ENCODE peak calls at places on chromosomes 5 and 9, in nine cellular contexts. D is GM12878, U is GM23338, E is ovary, Z is kidney, B is OCI-LY7, H is left ventricle myocardium inferior, X is left lung, G is upper lobe of right lung. J is an unnamed sample. For H3K4me1, the result is how much of the 10 kb centered on the place peaks cover.

GRCh38 chr9:122609810-122610209 is 4.7 kb upstream of the OR1Q1 start:
- DNase-seq in H (no peak), X (no peak), U (no peak), E (no peak), D (no peak), B (no peak), Z (no peak), G (no peak), J (no peak)

GRCh38 chr5:82106207-82106606 is 134.4 kb downstream of the ATG10 start:
- DNase-seq in E (no peak), Z (no peak), U (peak), D (no peak), G (no peak), H (no peak), B (no peak), X (no peak), J (no peak)

GRCh38 chr5:82417776-82418607 is 139.8 kb upstream of the RPS23 start:
- DNase-seq in D (no peak), B (no peak), H (no peak), E (no peak), U (no peak), Z (no peak), G (peak), X (no peak), J (no peak)

GRCh38 chr5:106397700-106398099 is 1273.0 kb downstream of the EFNA5 start:
- DNase-seq in H (no peak), X (no peak), G (no peak), Z (no peak), B (no peak), U (no peak), E (no peak), D (no peak), J (no peak)

GRCh38 chr9:69443178-69443577 is 118.2 kb downstream of the ENTREP1 start:
- DNase-seq in G (peak), B (no peak), H (no peak), E (no peak), D (no peak), X (no peak), U (no peak), Z (no peak), J (no peak)

GRCh38 chr5:2142456-2142954 is 259.8 kb upstream of the IRX4 start:
- DNase-seq in B (no peak), E (no peak), D (no peak), H (no peak), G (no peak), Z (no peak), X (no peak), U (no peak), J (peak)

GRCh38 chr5:39648539-39649200 is 223.9 kb upstream of the DAB2 start:
- DNase-seq in X (no peak), D (no peak), U (peak), E (no peak), B (no peak), H (no peak), Z (no peak), G (no peak), J (no peak)

GRCh38 chr5:83474170-83474796 is 2.7 kb downstream of the VCAN start:
- DNase-seq in B (no peak), U (peak), X (peak), D (no peak), G (peak), Z (peak), E (peak), H (peak), J (peak)

GRCh38 chr9:93064392-93065124 is 6.1 kb downstream of the SUSD3 start:
- DNase-seq in Z (peak), U (no peak), D (peak), E (no peak), B (peak), G (no peak), X (peak), H (peak), J (peak)

GRCh38 chr5:74934949-74935751 is 69.0 kb upstream of the FAM169A start:
- DNase-seq in E (peak), Z (no peak), B (no peak), X (no peak), H (no peak), U (peak), G (no peak), D (no peak), J (no peak)

GRCh38 chr5:146359836-146360235 is 21.2 kb downstream of the POU4F3 start:
- DNase-seq in Z (no peak), X (no peak), G (no peak), H (no peak), D (no peak), U (no peak), B (no peak), E (no peak), J (no peak)

GRCh38 chr5:157547909-157548512 is 27.6 kb downstream of the ADAM19 start:
- DNase-seq in H (no peak), G (no peak), E (no peak), Z (no peak), U (no peak), D (no peak), X (no peak), B (no peak), J (no peak)

GRCh38 chr5:157550668-157551067 is 24.9 kb downstream of the ADAM19 start:
- DNase-seq in B (no peak), H (no peak), U (no peak), G (no peak), E (no peak), D (no peak), Z (no peak), X (no peak), J (no peak)

GRCh38 chr5:157549283-157549629 is 26.3 kb downstream of the ADAM19 start:
- DNase-seq in Z (no peak), D (no peak), X (no peak), E (no peak), H (no peak), G (no peak), B (no peak), U (no peak), J (no peak)

GRCh38 chr5:157548513-157549282 is 26.9 kb downstream of the ADAM19 start:
- DNase-seq in G (no peak), E (no peak), H (no peak), X (no peak), B (no peak), Z (no peak), D (no peak), U (no peak), J (no peak)

GRCh38 chr5:157549954-157550549 is 25.5 kb downstream of the ADAM19 start:
- DNase-seq in D (no peak), E (no peak), H (no peak), B (no peak), X (no peak), Z (no peak), G (no peak), U (no peak), J (no peak)
- H3K4me1 ChIP-seq in D (half or more), E (under half), H (half or more), B (under half), X (half or more), Z (under half), G (under half), U (under half), J (half or more)

GRCh38 chr5:157212307-157212706 is 31.7 kb downstream of the ITK start:
- DNase-seq in H (no peak), Z (no peak), X (no peak), U (no peak), E (no peak), B (no peak), D (no peak), G (no peak), J (no peak)

GRCh38 chr5:157215826-157216167 is 35.2 kb downstream of the ITK start:
- DNase-seq in E (no peak), B (no peak), U (no peak), X (no peak), H (no peak), Z (no peak), G (no peak), D (no peak), J (no peak)

GRCh38 chr5:157213527-157214243 is 33.0 kb downstream of the ITK start:
- DNase-seq in U (no peak), E (no peak), Z (no peak), H (no peak), D (no peak), G (no peak), B (no peak), X (no peak), J (no peak)

GRCh38 chr5:157215143-157215825 is 34.6 kb downstream of the ITK start:
- DNase-seq in Z (no peak), D (peak), U (no peak), G (no peak), B (no peak), H (no peak), E (no peak), X (no peak), J (no peak)

DNA sequence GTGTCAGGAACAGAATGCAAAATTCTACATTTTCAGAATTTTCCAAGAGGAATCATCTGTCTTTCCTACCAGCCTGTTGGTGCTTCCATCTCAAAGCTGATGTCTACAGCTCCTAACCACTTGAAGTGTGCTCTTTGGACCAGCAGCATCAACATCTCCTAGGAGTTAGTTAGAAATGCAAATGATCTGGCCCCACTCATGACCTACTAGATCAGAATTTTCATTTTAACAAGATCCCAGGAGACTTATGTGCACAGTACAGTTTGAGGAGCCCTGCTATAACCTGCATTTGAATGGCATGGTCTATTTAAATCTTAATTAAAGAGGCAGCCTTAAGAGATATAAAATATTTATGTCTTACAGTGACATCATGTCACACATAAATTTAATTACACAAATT is 33.8 kb downstream of the ITK start:
- DNase-seq in E (no peak), Z (no peak), U (no peak), X (no peak), B (no peak), G (no peak), H (no peak), D (no peak), J (no peak)
- H3K4me1 ChIP-seq in E (under half), Z (under half), U (under half), X (under half), B (under half), G (under half), H (under half), D (under half), J (under half)

GRCh38 chr5:115840825-115841224 is 540 bp downstream of the ATG12 start:
- DNase-seq in B (no peak), H (no peak), X (no peak), E (no peak), Z (no peak), D (no peak), G (no peak), U (no peak), J (no peak)

GRCh38 chr5:115841382-115842088 is at the start of the genes AP3S1 and ATG12:
- DNase-seq in G (peak), B (peak), D (peak), X (peak), Z (peak), U (peak), E (peak), H (peak), J (peak)

GRCh38 chr5:115843444-115844130 is 1.9 kb downstream of the AP3S1 start:
- DNase-seq in G (no peak), H (no peak), X (no peak), B (no peak), U (no peak), Z (no peak), E (no peak), D (no peak), J (no peak)

GRCh38 chr5:115842952-115843351 is 1.2 kb downstream of the AP3S1 start:
- DNase-seq in D (no peak), Z (no peak), B (peak), U (no peak), X (no peak), G (no peak), E (no peak), H (no peak), J (no peak)

GRCh38 chr5:115842089-115842881 is 550 bp downstream of the AP3S1 start:
- DNase-seq in H (no peak), B (peak), D (no peak), G (no peak), U (peak), E (no peak), Z (peak), X (no peak), J (no peak)
- H3K4me1 ChIP-seq in H (half or more), B (half or more), D (under half), G (half or more), U (under half), E (under half), Z (under half), X (half or more), J (under half)

GRCh38 chr9:129850821-129851540 is 15.7 kb downstream of the USP20 start:
- DNase-seq in X (no peak), G (no peak), H (no peak), D (no peak), E (no peak), U (no peak), B (no peak), Z (no peak), J (no peak)
- H3K4me1 ChIP-seq in X (under half), G (under half), H (under half), D (under half), E (under half), U (under half), B (under half), Z (under half), J (under half)

J was measured in spleen.